ENCODE peak calls at places on chromosomes 4 and X, in four cellular contexts. One of them, this sample, is unnamed.

GRCh38 chrX:95484781-95485180 is 1199.9 kb upstream of the DIAPH2 start:
- DNase-seq in HEK293T: no peak
- DNase-seq in GM12878: no peak
- DNase-seq in K562: no peak
- DNase-seq in this sample: no peak

GRCh38 chr4:2186133-2186864 is 55.6 kb downstream of the HAUS3 start:
- DNase-seq in HEK293T: peak
- DNase-seq in GM12878: no peak
- DNase-seq in K562: no peak
- DNase-seq in this sample: peak

GRCh38 chr4:74114234-74114633 is 15.2 kb upstream of the CXCL2 start:
- DNase-seq in HEK293T: no peak
- DNase-seq in GM12878: no peak
- DNase-seq in K562: no peak
- DNase-seq in this sample: no peak

GRCh38 chrX:20063153-20063552 is 53.6 kb downstream of the MAP7D2 start:
- DNase-seq in HEK293T: no peak
- DNase-seq in GM12878: no peak
- DNase-seq in K562: no peak
- DNase-seq in this sample: no peak

GRCh38 chr4:77203380-77204197 is 46.6 kb downstream of the CCNG2 start:
- DNase-seq in HEK293T: peak
- DNase-seq in GM12878: peak
- DNase-seq in K562: peak
- DNase-seq in this sample: peak

GRCh38 chrX:45801554-45801953 is 600.9 kb upstream of the DIPK2B start:
- DNase-seq in HEK293T: no peak
- DNase-seq in GM12878: no peak
- DNase-seq in K562: no peak
- DNase-seq in this sample: no peak

GRCh38 chrX:108447303-108447702 is 7.7 kb downstream of the COL4A5 start:
- DNase-seq in HEK293T: no peak
- DNase-seq in GM12878: no peak
- DNase-seq in K562: no peak
- DNase-seq in this sample: peak

GRCh38 chr4:136283973-136284372 is 1248.3 kb downstream of the PCDH18 start:
- DNase-seq in HEK293T: no peak
- DNase-seq in GM12878: no peak
- DNase-seq in K562: no peak
- DNase-seq in this sample: no peak

GRCh38 chr4:40881851-40882250 is 132.1 kb downstream of the NSUN7 start:
- DNase-seq in HEK293T: no peak
- DNase-seq in GM12878: no peak
- DNase-seq in K562: no peak
- DNase-seq in this sample: no peak

GRCh38 chrX:70907900-70908299 is 611 bp downstream of the TEX11 start:
- DNase-seq in HEK293T: no peak
- DNase-seq in GM12878: no peak
- DNase-seq in K562: no peak
- DNase-seq in this sample: no peak

GRCh38 chr4:110837896-110838450 is 215.1 kb upstream of the PITX2 start:
- DNase-seq in HEK293T: no peak
- DNase-seq in GM12878: no peak
- DNase-seq in K562: no peak
- DNase-seq in this sample: no peak

GRCh38 chr4:137961051-137961438 is 281.1 kb downstream of the SLC7A11 start:
- DNase-seq in HEK293T: no peak
- DNase-seq in GM12878: no peak
- DNase-seq in K562: no peak
- DNase-seq in this sample: no peak

GRCh38 chrX:149962859-149963757 is 24.8 kb upstream of the EOLA2 start:
- DNase-seq in HEK293T: peak
- DNase-seq in GM12878: peak
- DNase-seq in K562: no peak
- DNase-seq in this sample: peak

GRCh38 chr4:173543266-173543665 is 13.2 kb upstream of the HAND2 start:
- DNase-seq in HEK293T: no peak
- DNase-seq in GM12878: no peak
- DNase-seq in K562: no peak
- DNase-seq in this sample: no peak

GRCh38 chr4:1765409-1766335 is 27.4 kb upstream of the FGFR3 start:
- DNase-seq in HEK293T: no peak
- DNase-seq in GM12878: no peak
- DNase-seq in K562: no peak
- DNase-seq in this sample: no peak

GRCh38 chr4:99275050-99275449 is 15.7 kb downstream of the ADH1A start:
- DNase-seq in HEK293T: no peak
- DNase-seq in GM12878: no peak
- DNase-seq in K562: no peak
- DNase-seq in this sample: no peak

GRCh38 chr4:2860391-2861348 is 17.0 kb downstream of the ADD1 start:
- DNase-seq in HEK293T: no peak
- DNase-seq in GM12878: no peak
- DNase-seq in K562: no peak
- DNase-seq in this sample: peak

GRCh38 chrX:22686138-22686541 is 313.6 kb upstream of the DDX53 start:
- DNase-seq in HEK293T: no peak
- DNase-seq in GM12878: no peak
- DNase-seq in K562: no peak
- DNase-seq in this sample: no peak

GRCh38 chr4:69536980-69537379 is 41.3 kb upstream of the UGT2B4 start:
- DNase-seq in HEK293T: no peak
- DNase-seq in GM12878: no peak
- DNase-seq in K562: no peak
- DNase-seq in this sample: no peak

GRCh38 chr4:38654273-38654672 is 9.7 kb upstream of the KLF3 start:
- DNase-seq in HEK293T: no peak
- DNase-seq in GM12878: no peak
- DNase-seq in K562: no peak
- DNase-seq in this sample: no peak

GRCh38 chrX:74133156-74133796 is 170.7 kb upstream of the ZCCHC13 start:
- DNase-seq in HEK293T: peak
- DNase-seq in GM12878: peak
- DNase-seq in K562: peak
- DNase-seq in this sample: peak

GRCh38 chrX:19373034-19373891 is 29.5 kb downstream of the PDHA1 start:
- DNase-seq in HEK293T: no peak
- DNase-seq in GM12878: no peak
- DNase-seq in K562: no peak
- DNase-seq in this sample: no peak

GRCh38 chr4:13355036-13355910 is 128.9 kb downstream of the RAB28 start:
- DNase-seq in HEK293T: no peak
- DNase-seq in GM12878: no peak
- DNase-seq in K562: no peak
- DNase-seq in this sample: no peak

GRCh38 chr4:11355224-11355623 is 73.5 kb downstream of the HS3ST1 start:
- DNase-seq in HEK293T: no peak
- DNase-seq in GM12878: no peak
- DNase-seq in K562: no peak
- DNase-seq in this sample: no peak

GRCh38 chr4:4388836-4389575 is 2.1 kb downstream of the NSG1 start:
- DNase-seq in HEK293T: no peak
- DNase-seq in GM12878: no peak
- DNase-seq in K562: no peak
- DNase-seq in this sample: no peak

GRCh38 chrX:30702736-30703135 is 49.5 kb downstream of the GK start:
- DNase-seq in HEK293T: no peak
- DNase-seq in GM12878: no peak
- DNase-seq in K562: no peak
- DNase-seq in this sample: no peak

GRCh38 chr4:41318839-41319530 is 62.3 kb downstream of the UCHL1 start:
- DNase-seq in HEK293T: no peak
- DNase-seq in GM12878: no peak
- DNase-seq in K562: no peak
- DNase-seq in this sample: peak

GRCh38 chr4:163221467-163221866 is 54.8 kb upstream of the NAF1 start:
- DNase-seq in HEK293T: no peak
- DNase-seq in GM12878: no peak
- DNase-seq in K562: no peak
- DNase-seq in this sample: no peak

GRCh38 chrX:95290455-95290854 is 1394.2 kb upstream of the DIAPH2 start:
- DNase-seq in HEK293T: no peak
- DNase-seq in GM12878: no peak
- DNase-seq in K562: no peak
- DNase-seq in this sample: no peak

GRCh38 chr4:99151931-99152448 is 7.9 kb upstream of the ADH4 start:
- DNase-seq in HEK293T: no peak
- DNase-seq in GM12878: no peak
- DNase-seq in K562: no peak
- DNase-seq in this sample: no peak

GRCh38 chrX:55908685-55909212 is 191.2 kb downstream of the RRAGB start:
- DNase-seq in HEK293T: peak
- DNase-seq in GM12878: no peak
- DNase-seq in K562: no peak
- DNase-seq in this sample: no peak

GRCh38 chr4:156303708-156304107 is 350.0 kb upstream of the CTSO start:
- DNase-seq in HEK293T: no peak
- DNase-seq in GM12878: no peak
- DNase-seq in K562: no peak
- DNase-seq in this sample: no peak

GRCh38 chr4:106486533-106486932 is 118.0 kb upstream of the GIMD1 start:
- DNase-seq in HEK293T: no peak
- DNase-seq in GM12878: no peak
- DNase-seq in K562: no peak
- DNase-seq in this sample: no peak

GRCh38 chrX:54509401-54509800 is 13.4 kb upstream of the FGD1 start:
- DNase-seq in HEK293T: no peak
- DNase-seq in GM12878: no peak
- DNase-seq in K562: no peak
- DNase-seq in this sample: no peak

GRCh38 chrX:107673401-107673800 is 45.1 kb downstream of the PRPS1 start:
- DNase-seq in HEK293T: no peak
- DNase-seq in GM12878: no peak
- DNase-seq in K562: no peak
- DNase-seq in this sample: no peak

GRCh38 chrX:114058988-114059418 is 524.9 kb upstream of the HTR2C start:
- DNase-seq in HEK293T: no peak
- DNase-seq in GM12878: no peak
- DNase-seq in K562: no peak
- DNase-seq in this sample: no peak

GRCh38 chrX:136210243-136210642 is 41.0 kb downstream of the MAP7D3 start:
- DNase-seq in HEK293T: no peak
- DNase-seq in GM12878: no peak
- DNase-seq in K562: no peak
- DNase-seq in this sample: no peak

GRCh38 chrX:136209751-136210150 is 41.4 kb downstream of the MAP7D3 start:
- DNase-seq in HEK293T: no peak
- DNase-seq in GM12878: no peak
- DNase-seq in K562: no peak
- DNase-seq in this sample: no peak

GRCh38 chrX:136207546-136207945 is 43.7 kb downstream of the MAP7D3 start:
- DNase-seq in HEK293T: no peak
- DNase-seq in GM12878: no peak
- DNase-seq in K562: no peak
- DNase-seq in this sample: no peak

GRCh38 chrX:136210806-136211205 is 40.4 kb downstream of the MAP7D3 start:
- DNase-seq in HEK293T: no peak
- DNase-seq in GM12878: no peak
- DNase-seq in K562: no peak
- DNase-seq in this sample: no peak

DNA sequence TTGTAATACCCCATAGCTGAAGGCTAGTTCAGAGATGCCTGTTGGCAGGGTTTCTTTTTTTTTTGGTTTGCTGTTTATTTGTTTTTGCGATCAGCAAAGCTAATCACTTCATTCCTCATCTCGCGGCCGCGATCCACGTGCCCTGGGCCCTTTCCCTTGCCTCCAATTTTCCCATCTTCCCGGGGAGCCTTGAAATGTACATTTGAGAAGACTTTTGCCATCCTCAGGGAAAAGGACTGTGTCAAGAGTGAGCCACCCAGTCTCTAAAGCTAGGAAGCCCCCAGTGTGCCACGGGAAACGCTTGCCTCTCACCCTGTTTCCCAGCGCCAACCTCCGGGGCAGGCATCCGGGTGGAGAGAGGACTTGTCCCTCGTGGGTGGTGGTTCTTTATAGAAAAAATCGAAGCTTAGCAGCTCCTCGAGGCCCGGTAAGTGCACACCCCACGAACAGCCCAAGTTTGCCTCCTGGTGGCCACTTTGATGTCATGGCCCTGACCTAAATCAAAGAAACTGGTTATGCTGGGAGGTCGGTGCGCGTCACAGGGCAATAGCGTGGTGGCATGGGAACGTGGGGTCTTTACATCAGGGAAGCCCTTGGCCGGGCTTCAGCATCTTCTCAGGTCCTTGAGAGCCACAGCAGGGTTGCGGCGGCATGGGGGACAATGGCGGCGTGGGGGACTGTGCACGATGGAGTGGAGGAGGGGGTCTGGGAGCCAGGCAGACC is 42.0 kb downstream of the MAP7D3 start:
- DNase-seq in HEK293T: peak
- DNase-seq in GM12878: no peak
- DNase-seq in K562: peak
- DNase-seq in this sample: no peak
- TF ChIP-seq TARDBP in HEK293T: no peak
- TF ChIP-seq TARDBP in GM12878: no peak
- TF ChIP-seq TARDBP in K562: no peak
- TF ChIP-seq TARDBP in this sample: no peak

DNA sequence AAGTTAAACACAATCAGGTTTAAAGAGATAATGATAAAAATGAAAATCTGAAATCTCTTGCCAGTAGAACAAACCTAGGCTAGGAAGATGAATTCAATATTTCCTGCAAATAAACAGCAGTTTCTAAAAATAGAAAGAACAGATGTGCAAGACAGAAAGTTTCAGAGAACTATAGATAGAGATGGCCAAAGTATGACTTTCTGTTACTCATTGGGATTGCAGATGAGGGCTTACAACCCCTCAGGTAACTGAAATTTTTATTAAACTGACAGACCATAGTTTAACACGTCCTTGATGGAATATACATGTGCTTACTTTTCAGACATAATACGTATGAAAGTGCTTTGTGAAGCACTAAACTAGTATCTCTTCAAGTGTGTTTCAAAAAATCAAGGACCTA is 82.4 kb upstream of the PPARGC1A start:
- DNase-seq in HEK293T: no peak
- DNase-seq in GM12878: no peak
- DNase-seq in K562: no peak
- DNase-seq in this sample: no peak
- TF ChIP-seq TARDBP in HEK293T: no peak
- TF ChIP-seq TARDBP in GM12878: no peak
- TF ChIP-seq TARDBP in K562: no peak
- TF ChIP-seq TARDBP in this sample: no peak

GRCh38 chr4:159677521-159677920 is 574.6 kb downstream of the RAPGEF2 start:
- DNase-seq in HEK293T: no peak
- DNase-seq in GM12878: no peak
- DNase-seq in K562: no peak
- DNase-seq in this sample: no peak
- TF ChIP-seq TARDBP in HEK293T: no peak
- TF ChIP-seq TARDBP in GM12878: no peak
- TF ChIP-seq TARDBP in K562: no peak
- TF ChIP-seq TARDBP in this sample: no peak

GRCh38 chr4:48064349-48064748 is 47.8 kb downstream of the NIPAL1 start:
- DNase-seq in HEK293T: no peak
- DNase-seq in GM12878: no peak
- DNase-seq in K562: no peak
- DNase-seq in this sample: no peak
- TF ChIP-seq TARDBP in HEK293T: no peak
- TF ChIP-seq TARDBP in GM12878: no peak
- TF ChIP-seq TARDBP in K562: no peak
- TF ChIP-seq TARDBP in this sample: no peak

GRCh38 chrX:42948723-42949122 is 170.8 kb upstream of the PPP1R2C start:
- DNase-seq in HEK293T: no peak
- DNase-seq in GM12878: no peak
- DNase-seq in K562: no peak
- DNase-seq in this sample: no peak
- TF ChIP-seq TARDBP in HEK293T: no peak
- TF ChIP-seq TARDBP in GM12878: no peak
- TF ChIP-seq TARDBP in K562: no peak
- TF ChIP-seq TARDBP in this sample: no peak